ENCODE peak calls at places on chromosomes 4 and X, in four cellular contexts. One of them, this sample, is unnamed. For H3K4me1, the result is how much of the 10 kb centered on the place peaks cover.

GRCh38 chrX:129938081-129938480 is 32.1 kb downstream of the UTP14A start:
- DNase-seq in uterus: no peak
- DNase-seq in transverse colon: no peak
- DNase-seq in CD8-positive, alpha-beta T cell: no peak
- DNase-seq in this sample: no peak

GRCh38 chrX:31705816-31706215 is 634.0 kb upstream of the FTHL17 start:
- DNase-seq in transverse colon: no peak
- DNase-seq in uterus: no peak
- DNase-seq in CD8-positive, alpha-beta T cell: no peak
- DNase-seq in this sample: no peak

GRCh38 chrX:68936608-68937007 is 107.8 kb downstream of the EFNB1 start:
- DNase-seq in transverse colon: peak
- DNase-seq in CD8-positive, alpha-beta T cell: no peak
- DNase-seq in uterus: no peak
- DNase-seq in this sample: no peak

GRCh38 chrX:27444093-27444908 is 18.8 kb downstream of the PPP4R3C start:
- DNase-seq in CD8-positive, alpha-beta T cell: no peak
- DNase-seq in transverse colon: no peak
- DNase-seq in uterus: no peak
- DNase-seq in this sample: no peak

GRCh38 chrX:133495464-133496391 is 80.4 kb upstream of the GPC4 start:
- DNase-seq in uterus: peak
- DNase-seq in CD8-positive, alpha-beta T cell: no peak
- DNase-seq in transverse colon: peak
- DNase-seq in this sample: peak

GRCh38 chr4:7391637-7392437 is 42.9 kb downstream of the PSAPL1 start:
- DNase-seq in transverse colon: no peak
- DNase-seq in uterus: peak
- DNase-seq in CD8-positive, alpha-beta T cell: no peak
- DNase-seq in this sample: no peak

GRCh38 chr4:128177376-128177959 is 110.1 kb downstream of the PGRMC2 start:
- DNase-seq in CD8-positive, alpha-beta T cell: no peak
- DNase-seq in transverse colon: no peak
- DNase-seq in uterus: no peak
- DNase-seq in this sample: no peak

GRCh38 chrX:115362334-115363095 is 73.0 kb downstream of the LUZP4 start:
- DNase-seq in CD8-positive, alpha-beta T cell: no peak
- DNase-seq in uterus: no peak
- DNase-seq in transverse colon: no peak
- DNase-seq in this sample: no peak

GRCh38 chr4:160835789-160836188 is 1328.0 kb downstream of the FSTL5 start:
- DNase-seq in uterus: no peak
- DNase-seq in CD8-positive, alpha-beta T cell: no peak
- DNase-seq in transverse colon: no peak
- DNase-seq in this sample: no peak

GRCh38 chr4:92234393-92235176 is 69.2 kb upstream of the GRID2 start:
- DNase-seq in CD8-positive, alpha-beta T cell: no peak
- DNase-seq in transverse colon: no peak
- DNase-seq in uterus: no peak
- DNase-seq in this sample: no peak

GRCh38 chrX:74924449-74925209 is 623 bp downstream of the NEXMIF start:
- DNase-seq in CD8-positive, alpha-beta T cell: no peak
- DNase-seq in transverse colon: peak
- DNase-seq in uterus: peak
- DNase-seq in this sample: no peak

GRCh38 chr4:105014242-105015031 is 132.2 kb upstream of the TET2 start:
- DNase-seq in uterus: no peak
- DNase-seq in CD8-positive, alpha-beta T cell: no peak
- DNase-seq in transverse colon: no peak
- DNase-seq in this sample: no peak

GRCh38 chr4:172648471-172648870 is 520.1 kb upstream of the GALNT7 start:
- DNase-seq in uterus: no peak
- DNase-seq in transverse colon: no peak
- DNase-seq in CD8-positive, alpha-beta T cell: no peak
- DNase-seq in this sample: no peak

GRCh38 chrX:56130013-56130412 is 102.1 kb upstream of the KLF8 start:
- DNase-seq in transverse colon: no peak
- DNase-seq in CD8-positive, alpha-beta T cell: no peak
- DNase-seq in uterus: no peak
- DNase-seq in this sample: no peak

GRCh38 chr4:20764353-20764752 is 64.1 kb downstream of the PACRGL start:
- DNase-seq in CD8-positive, alpha-beta T cell: no peak
- DNase-seq in uterus: no peak
- DNase-seq in transverse colon: no peak
- DNase-seq in this sample: no peak

GRCh38 chr4:100486496-100486895 is 31.3 kb downstream of the EMCN start:
- DNase-seq in CD8-positive, alpha-beta T cell: no peak
- DNase-seq in transverse colon: no peak
- DNase-seq in uterus: no peak
- DNase-seq in this sample: no peak

GRCh38 chr4:7760228-7760627 is 179.4 kb downstream of the AFAP1 start:
- DNase-seq in CD8-positive, alpha-beta T cell: no peak
- DNase-seq in uterus: no peak
- DNase-seq in transverse colon: no peak
- DNase-seq in this sample: no peak

GRCh38 chr4:154911097-154911496 is 130.0 kb downstream of the RBM46 start:
- DNase-seq in uterus: no peak
- DNase-seq in transverse colon: no peak
- DNase-seq in CD8-positive, alpha-beta T cell: no peak
- DNase-seq in this sample: no peak

GRCh38 chr4:159141193-159141592 is 38.3 kb downstream of the RAPGEF2 start:
- DNase-seq in uterus: no peak
- DNase-seq in transverse colon: no peak
- DNase-seq in CD8-positive, alpha-beta T cell: no peak
- DNase-seq in this sample: no peak

GRCh38 chrX:106917830-106918500 is 2.2 kb upstream of the CLDN2 start:
- DNase-seq in CD8-positive, alpha-beta T cell: no peak
- DNase-seq in uterus: no peak
- DNase-seq in transverse colon: no peak
- DNase-seq in this sample: no peak

GRCh38 chr4:139844057-139844456 is 178.4 kb downstream of the MGST2 start:
- DNase-seq in CD8-positive, alpha-beta T cell: no peak
- DNase-seq in transverse colon: no peak
- DNase-seq in uterus: no peak
- DNase-seq in this sample: no peak

GRCh38 chr4:101419324-101420135 is 72.2 kb upstream of the PPP3CA start:
- DNase-seq in CD8-positive, alpha-beta T cell: no peak
- DNase-seq in transverse colon: peak
- DNase-seq in uterus: no peak
- DNase-seq in this sample: no peak

GRCh38 chrX:40298569-40298968 is 200.8 kb upstream of the BCOR start:
- DNase-seq in transverse colon: no peak
- DNase-seq in uterus: no peak
- DNase-seq in CD8-positive, alpha-beta T cell: no peak
- DNase-seq in this sample: no peak

GRCh38 chr4:159206427-159206871 is 103.6 kb downstream of the RAPGEF2 start:
- DNase-seq in CD8-positive, alpha-beta T cell: no peak
- DNase-seq in transverse colon: no peak
- DNase-seq in uterus: no peak
- DNase-seq in this sample: no peak

GRCh38 chr4:73979407-73979806 is 2.4 kb downstream of the PF4 start:
- DNase-seq in uterus: no peak
- DNase-seq in transverse colon: no peak
- DNase-seq in CD8-positive, alpha-beta T cell: no peak
- DNase-seq in this sample: no peak

GRCh38 chr4:128524311-128524710 is 236.7 kb upstream of the PGRMC2 start:
- DNase-seq in CD8-positive, alpha-beta T cell: no peak
- DNase-seq in uterus: peak
- DNase-seq in transverse colon: peak
- DNase-seq in this sample: no peak

GRCh38 chr4:90093526-90093925 is 33.7 kb upstream of the CCSER1 start:
- DNase-seq in CD8-positive, alpha-beta T cell: no peak
- DNase-seq in uterus: no peak
- DNase-seq in transverse colon: no peak
- DNase-seq in this sample: no peak

GRCh38 chrX:47232803-47233332 is at the start of gene USP11:
- DNase-seq in transverse colon: peak
- DNase-seq in CD8-positive, alpha-beta T cell: peak
- DNase-seq in uterus: peak
- DNase-seq in this sample: no peak

GRCh38 chr4:26252349-26252748 is 68.5 kb upstream of the RBPJ start:
- DNase-seq in transverse colon: no peak
- DNase-seq in CD8-positive, alpha-beta T cell: no peak
- DNase-seq in uterus: no peak
- DNase-seq in this sample: no peak

DNA sequence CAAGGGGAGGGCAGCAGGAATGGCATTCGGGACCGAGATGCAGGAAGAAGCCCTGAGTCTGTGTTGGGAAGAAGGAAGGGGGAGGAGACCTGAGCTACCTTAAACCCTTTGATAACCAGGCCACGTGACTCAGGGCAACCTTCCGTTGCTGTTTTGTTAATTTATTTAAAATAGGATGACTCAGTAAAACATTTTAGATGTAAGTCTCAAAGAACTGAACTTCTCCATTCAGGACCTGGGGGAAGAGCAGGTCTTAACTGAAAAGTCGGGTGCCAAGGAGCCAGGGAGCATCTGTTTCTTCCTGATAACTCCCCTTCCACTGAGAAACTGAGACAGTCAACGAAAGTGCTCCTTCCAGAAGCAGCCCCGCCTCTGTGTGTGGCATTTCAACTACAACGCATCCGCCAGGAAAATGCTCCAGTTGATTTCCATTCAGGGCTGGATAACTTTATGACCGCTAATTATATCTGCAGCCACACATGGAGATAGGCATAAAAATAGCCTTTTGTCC is 88.0 kb downstream of the IRF2 start:
- DNase-seq in transverse colon: peak
- DNase-seq in CD8-positive, alpha-beta T cell: no peak
- DNase-seq in uterus: no peak
- DNase-seq in this sample: no peak
- H3K4me1 ChIP-seq in transverse colon: under half
- H3K4me1 ChIP-seq in CD8-positive, alpha-beta T cell: under half
- H3K4me1 ChIP-seq in uterus: under half
- H3K4me1 ChIP-seq in this sample: under half

DNA sequence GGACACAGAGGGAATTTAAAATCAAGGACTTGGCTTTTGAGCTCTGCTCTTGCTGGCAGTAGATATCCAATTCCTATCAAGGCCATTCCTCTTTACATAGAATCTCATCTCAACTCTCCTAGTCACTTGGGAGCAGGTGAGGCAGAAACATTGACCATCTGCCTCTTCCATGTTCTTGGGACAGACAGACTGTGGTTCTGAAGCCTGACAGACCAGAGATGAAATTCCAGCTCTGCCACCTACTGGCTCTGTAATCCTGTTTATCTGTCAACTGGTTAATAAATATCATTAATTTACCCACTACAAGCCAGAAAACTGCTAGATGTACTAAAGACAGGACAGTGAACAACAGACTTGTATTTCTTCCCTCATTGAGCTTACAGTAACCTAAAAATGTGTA is 300.8 kb downstream of the ADGRL3 start:
- DNase-seq in CD8-positive, alpha-beta T cell: no peak
- DNase-seq in transverse colon: no peak
- DNase-seq in uterus: no peak
- DNase-seq in this sample: no peak
- TF ChIP-seq CTCF in CD8-positive, alpha-beta T cell: no peak
- TF ChIP-seq CTCF in transverse colon: no peak
- TF ChIP-seq CTCF in uterus: no peak
- TF ChIP-seq CTCF in this sample: no peak

DNA sequence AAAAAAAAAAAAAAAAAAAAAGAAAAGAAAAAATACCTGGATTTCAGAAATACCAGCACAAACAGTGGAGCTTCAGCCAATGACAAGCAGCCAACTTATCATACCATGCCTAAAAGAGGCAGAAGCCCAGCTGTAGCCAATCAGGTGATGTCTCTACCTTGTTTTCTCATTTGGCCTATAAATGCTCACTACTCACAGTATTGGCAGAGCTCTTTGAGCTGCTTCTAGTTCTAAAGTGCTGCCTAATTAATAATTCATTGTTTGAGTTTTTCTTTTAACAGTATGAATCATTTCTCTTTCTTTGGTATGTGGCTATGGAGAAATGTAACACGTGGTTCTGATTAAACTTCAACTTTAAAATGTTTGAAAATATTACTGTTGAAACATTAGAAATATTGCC is 188.8 kb upstream of the TECRL start:
- DNase-seq in CD8-positive, alpha-beta T cell: no peak
- DNase-seq in transverse colon: no peak
- DNase-seq in uterus: no peak
- DNase-seq in this sample: no peak
- H3K4me1 ChIP-seq in CD8-positive, alpha-beta T cell: under half
- H3K4me1 ChIP-seq in transverse colon: under half
- H3K4me1 ChIP-seq in uterus: under half
- H3K4me1 ChIP-seq in this sample: under half

DNA sequence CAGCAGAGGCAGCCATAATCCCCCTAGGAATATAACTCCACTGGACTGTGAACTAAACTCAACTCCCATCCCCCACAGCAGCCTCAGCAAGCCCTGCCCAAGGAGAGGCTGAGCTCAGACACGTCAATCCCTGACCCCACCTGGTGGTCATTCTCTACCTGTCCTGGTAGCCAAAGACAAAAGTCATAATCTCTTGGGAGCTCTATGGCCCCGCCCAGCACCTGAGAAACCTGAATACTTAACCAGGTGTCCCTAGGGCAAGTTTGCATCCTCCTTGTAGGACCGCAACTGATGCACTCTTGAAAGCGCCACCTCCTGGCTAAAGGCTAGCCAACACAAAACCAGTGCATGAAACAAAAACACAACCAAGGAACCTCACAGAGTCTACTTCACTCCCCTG is 18.4 kb downstream of the CT47B1 start:
- DNase-seq in CD8-positive, alpha-beta T cell: no peak
- DNase-seq in transverse colon: no peak
- DNase-seq in uterus: no peak
- DNase-seq in this sample: no peak
- TF ChIP-seq CTCF in CD8-positive, alpha-beta T cell: no peak
- TF ChIP-seq CTCF in transverse colon: no peak
- TF ChIP-seq CTCF in uterus: no peak
- TF ChIP-seq CTCF in this sample: no peak